ENCODE peak calls at places on chromosomes 16 and 17, in ten cellular contexts. X, W, R, V, B, U, A, S, P and T are unnamed samples.
A peak's percentile ranks its signal among the peaks of the same experiment; 100 is the strongest.

GRCh38 chr17:78458739-78459335 is 80.4 kb downstream of the PGS1 start:
- DNase-seq in B (no peak), U (no peak), P (no peak), X (no peak), R (no peak), W (no peak), S (no peak), V (no peak), A (no peak), T (no peak)

GRCh38 chr17:81976332-81977210 is 858 bp upstream of the ASPSCR1 start:
- DNase-seq in X (no peak), U (no peak), S (no peak), W (no peak), A (no peak), B (peak; percentile 8), V (no peak), P (no peak), R (peak; percentile 63), T (no peak)

GRCh38 chr16:309476-309875 is 26.5 kb downstream of the PDIA2 start:
- DNase-seq in S (no peak), W (no peak), P (no peak), V (no peak), B (no peak), U (no peak), X (no peak), A (no peak), R (no peak), T (peak; percentile 65)

GRCh38 chr16:57314161-57314785 is 29.8 kb upstream of the PLLP start:
- DNase-seq in P (peak; percentile 59), X (no peak), V (no peak), S (no peak), R (no peak), A (no peak), W (no peak), B (no peak), U (no peak), T (peak; percentile 44)

GRCh38 chr16:20387978-20388377 is 16.6 kb downstream of the PDILT start:
- DNase-seq in X (no peak), W (no peak), R (no peak), P (no peak), U (no peak), B (no peak), A (no peak), S (no peak), V (no peak), T (no peak)

GRCh38 chr16:81327483-81328196 is 12.9 kb downstream of the GAN start:
- DNase-seq in U (no peak), W (no peak), B (no peak), P (no peak), X (no peak), R (no peak), A (no peak), S (no peak), V (no peak), T (no peak)

GRCh38 chr17:76833034-76833689 is 35.0 kb upstream of the MGAT5B start:
- DNase-seq in U (no peak), P (no peak), B (no peak), X (no peak), R (no peak), A (no peak), V (no peak), S (no peak), W (no peak), T (no peak)

GRCh38 chr16:81612351-81613170 is 166.5 kb upstream of the PLCG2 start:
- DNase-seq in B (no peak), A (no peak), V (no peak), P (no peak), S (peak; percentile 48), W (no peak), U (no peak), R (no peak), X (no peak), T (no peak)

GRCh38 chr16:57810197-57811024 is 8.1 kb upstream of the KIFC3 start:
- DNase-seq in S (peak; percentile 75), V (peak; percentile 82), W (no peak), B (peak; percentile 56), R (peak; percentile 47), P (no peak), U (no peak), X (no peak), A (peak; percentile 68), T (peak; percentile 90)

GRCh38 chr17:6069611-6070279 is 434 bp upstream of the WSCD1 start:
- DNase-seq in V (no peak), S (no peak), A (no peak), W (no peak), P (no peak), R (no peak), B (no peak), U (no peak), X (no peak), T (no peak)

GRCh38 chr16:66617728-66618127 is 13.2 kb downstream of the CMTM3 start:
- DNase-seq in A (no peak), W (no peak), B (no peak), X (no peak), R (no peak), V (no peak), U (no peak), S (no peak), P (no peak), T (no peak)

GRCh38 chr16:75000481-75001081 is 1.8 kb downstream of the ZNRF1 start:
- DNase-seq in W (no peak), A (peak; percentile 37), U (no peak), B (no peak), S (no peak), X (no peak), R (no peak), P (no peak), V (no peak), T (no peak)

GRCh38 chr17:66589892-66590291 is 245.0 kb upstream of the CACNG5 start:
- DNase-seq in S (no peak), W (no peak), P (peak; percentile 34), V (no peak), R (no peak), X (no peak), A (no peak), U (no peak), B (no peak), T (no peak)

GRCh38 chr17:76276461-76277299 is 11.5 kb downstream of the UBALD2 start:
- DNase-seq in P (no peak), R (no peak), V (no peak), W (no peak), U (no peak), B (no peak), X (peak; percentile 50), S (no peak), A (peak; percentile 31), T (no peak)

GRCh38 chr17:18033442-18034099 is 5.4 kb downstream of the ATPAF2 start:
- DNase-seq in P (no peak), S (no peak), V (peak; percentile 80), W (no peak), X (peak; percentile 69), U (peak; percentile 63), R (no peak), A (peak; percentile 87), B (peak; percentile 73), T (peak; percentile 82)
- TF ChIP-seq CTCF in P (peak; percentile 78), S (peak; percentile 70), V (peak; percentile 92), W (peak; percentile 60), X (peak; percentile 52), U (peak; percentile 63), R (peak; percentile 39), A (peak; percentile 91), B (peak; percentile 65), T (peak; percentile 49)

DNA sequence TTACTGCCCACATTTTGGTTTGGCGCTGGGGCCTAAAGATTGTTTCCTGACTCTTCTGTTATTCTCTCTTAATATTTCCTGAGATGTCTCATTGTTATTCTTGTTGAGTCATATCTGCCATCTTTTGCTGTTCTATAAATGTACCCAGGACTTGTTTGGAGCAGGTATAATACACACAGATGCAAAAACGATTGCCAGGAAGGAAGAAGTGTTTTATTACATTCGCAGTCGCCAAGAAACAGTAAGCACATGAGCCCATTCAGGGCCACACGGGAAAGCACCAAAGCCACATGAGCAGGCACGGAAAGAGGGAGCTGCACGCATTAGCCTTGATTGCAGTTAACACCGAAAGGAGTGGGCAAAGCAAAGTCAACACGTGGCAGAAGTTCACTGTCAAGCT is 70.2 kb downstream of the ARHGAP44 start:
- DNase-seq in W (no peak), P (no peak), A (peak; percentile 13), S (no peak), R (no peak), U (no peak), V (no peak), X (no peak), B (no peak), T (peak; percentile 45)
- TF ChIP-seq CTCF in W (no peak), P (no peak), A (no peak), S (no peak), R (no peak), U (no peak), V (no peak), X (no peak), B (no peak), T (no peak)

DNA sequence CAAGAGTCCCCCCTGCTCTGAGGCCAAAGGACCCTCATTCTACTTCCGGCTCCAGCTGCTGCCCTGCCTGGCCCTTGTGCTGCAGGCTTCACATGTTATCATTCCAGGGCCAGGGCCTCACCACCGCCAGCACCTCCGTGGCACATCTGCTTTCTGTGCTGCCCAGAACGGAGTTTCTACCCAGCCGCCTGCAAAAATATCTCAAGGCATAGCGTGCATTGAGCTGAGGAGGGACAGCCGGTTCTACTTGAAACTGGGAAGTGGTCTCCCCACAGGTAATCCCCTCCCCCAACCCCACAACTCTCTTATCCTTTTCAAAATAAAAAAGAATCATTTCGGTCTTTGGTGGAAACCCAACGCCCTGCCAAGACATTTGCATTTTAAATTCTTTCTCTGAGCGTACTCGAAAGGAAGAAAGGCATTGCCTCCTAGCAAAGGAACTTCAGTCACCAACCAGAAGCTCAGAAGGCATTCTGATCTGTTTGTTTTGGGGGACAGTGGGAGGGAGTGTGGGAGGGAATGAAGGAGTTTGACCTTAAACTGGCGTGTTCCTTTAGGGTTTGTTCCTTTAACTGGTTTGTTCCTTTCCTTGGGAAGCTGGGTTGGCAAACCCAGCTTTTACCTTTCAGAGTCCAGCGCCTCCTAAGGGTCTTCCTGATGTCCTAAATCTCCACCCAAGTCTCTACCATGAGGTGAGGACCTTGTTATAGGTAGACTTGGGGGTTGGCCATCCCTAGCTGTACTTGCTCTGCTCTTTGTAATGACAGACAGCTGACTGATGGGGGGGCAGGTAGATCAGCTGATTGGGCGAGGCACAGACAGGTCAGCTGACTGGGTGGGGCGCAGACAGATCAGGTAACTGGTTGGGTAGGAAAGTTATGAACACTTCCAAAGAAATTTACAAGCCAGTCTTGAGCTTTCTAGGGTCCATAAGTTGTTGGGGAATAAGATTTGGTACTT is 33.4 kb upstream of the PIK3R6 start:
- DNase-seq in A (no peak), R (no peak), S (no peak), V (no peak), P (no peak), W (peak; percentile 11), U (no peak), B (no peak), X (no peak), T (no peak)
- TF ChIP-seq CTCF in A (no peak), R (no peak), S (no peak), V (no peak), P (no peak), W (no peak), U (no peak), B (no peak), X (no peak), T (no peak)

DNA sequence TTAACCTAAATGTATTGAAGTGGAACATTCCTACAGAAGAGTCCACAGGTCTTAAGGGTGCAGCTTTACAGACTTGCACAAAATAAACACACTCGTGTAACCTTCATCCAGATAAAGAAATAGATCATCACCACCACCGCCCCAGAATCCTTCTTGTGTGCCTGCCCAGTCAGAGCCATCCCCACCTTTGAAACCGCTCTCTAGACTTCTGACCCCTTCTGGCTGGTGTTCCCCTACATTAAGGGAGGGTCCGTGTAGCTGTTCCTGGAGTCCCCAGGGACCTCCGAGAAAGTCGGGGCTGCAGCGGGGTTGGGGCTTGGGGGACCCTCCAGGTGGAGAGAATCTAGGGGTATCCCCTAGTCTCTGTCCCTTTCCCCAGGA is 9.4 kb downstream of the TBX4 start:
- DNase-seq in B (no peak), S (no peak), A (no peak), R (no peak), V (no peak), P (no peak), U (no peak), W (no peak), X (no peak), T (no peak)
- TF ChIP-seq CTCF in B (no peak), S (no peak), A (no peak), R (no peak), V (no peak), P (no peak), U (no peak), W (no peak), X (no peak), T (no peak)